ENCODE peak calls at places on chromosomes 5 and 9, in six cellular contexts. One of them, this sample, is unnamed.
A peak's percentile ranks its signal among the peaks of the same experiment; 100 is the strongest.

GRCh38 chr5:60634054-60634453 is 65.9 kb downstream of the DEPDC1B start:
- DNase-seq in D721Med: no peak
- DNase-seq in HCT116: no peak
- DNase-seq in stromal cell of bone marrow: no peak
- DNase-seq in neuronal stem cell: no peak
- DNase-seq in CD8-positive, alpha-beta memory T cell: no peak
- DNase-seq in this sample: no peak

GRCh38 chr9:82117025-82117424 is 128.5 kb downstream of the SPATA31D1 start:
- DNase-seq in D721Med: no peak
- DNase-seq in HCT116: no peak
- DNase-seq in stromal cell of bone marrow: no peak
- DNase-seq in neuronal stem cell: no peak
- DNase-seq in CD8-positive, alpha-beta memory T cell: no peak
- DNase-seq in this sample: peak; percentile 14

GRCh38 chr5:131679911-131680310 is 44.9 kb upstream of the RAPGEF6 start:
- DNase-seq in D721Med: no peak
- DNase-seq in HCT116: no peak
- DNase-seq in stromal cell of bone marrow: peak; percentile 61
- DNase-seq in neuronal stem cell: no peak
- DNase-seq in CD8-positive, alpha-beta memory T cell: no peak
- DNase-seq in this sample: no peak

GRCh38 chr5:56725709-56726108 is 89.6 kb upstream of the MAP3K1 start:
- DNase-seq in D721Med: no peak
- DNase-seq in HCT116: no peak
- DNase-seq in stromal cell of bone marrow: no peak
- DNase-seq in neuronal stem cell: no peak
- DNase-seq in CD8-positive, alpha-beta memory T cell: no peak
- DNase-seq in this sample: no peak

GRCh38 chr5:36658016-36658415 is 51.6 kb downstream of the SLC1A3 start:
- DNase-seq in D721Med: no peak
- DNase-seq in HCT116: no peak
- DNase-seq in stromal cell of bone marrow: no peak
- DNase-seq in neuronal stem cell: no peak
- DNase-seq in CD8-positive, alpha-beta memory T cell: no peak
- DNase-seq in this sample: no peak

GRCh38 chr5:73150872-73151271 is 22.1 kb upstream of the TMEM174 start:
- DNase-seq in D721Med: no peak
- DNase-seq in HCT116: no peak
- DNase-seq in stromal cell of bone marrow: no peak
- DNase-seq in neuronal stem cell: no peak
- DNase-seq in CD8-positive, alpha-beta memory T cell: no peak
- DNase-seq in this sample: no peak

GRCh38 chr9:125538092-125538473 is 168.9 kb downstream of the MAPKAP1 start:
- DNase-seq in D721Med: no peak
- DNase-seq in HCT116: peak; percentile 74
- DNase-seq in stromal cell of bone marrow: peak; percentile 86
- DNase-seq in neuronal stem cell: no peak
- DNase-seq in CD8-positive, alpha-beta memory T cell: no peak
- DNase-seq in this sample: peak; percentile 86

GRCh38 chr9:110129460-110129859 is 78.5 kb downstream of the C9orf152 start:
- DNase-seq in D721Med: no peak
- DNase-seq in HCT116: no peak
- DNase-seq in stromal cell of bone marrow: no peak
- DNase-seq in neuronal stem cell: no peak
- DNase-seq in CD8-positive, alpha-beta memory T cell: no peak
- DNase-seq in this sample: no peak

GRCh38 chr9:6938447-6938846 is 180.7 kb downstream of the KDM4C start:
- DNase-seq in D721Med: no peak
- DNase-seq in HCT116: no peak
- DNase-seq in stromal cell of bone marrow: peak; percentile 91
- DNase-seq in neuronal stem cell: no peak
- DNase-seq in CD8-positive, alpha-beta memory T cell: no peak
- DNase-seq in this sample: no peak

GRCh38 chr9:127523312-127523851 is 72.1 kb downstream of the LRSAM1 start:
- DNase-seq in D721Med: no peak
- DNase-seq in HCT116: peak; percentile 50
- DNase-seq in stromal cell of bone marrow: no peak
- DNase-seq in neuronal stem cell: no peak
- DNase-seq in CD8-positive, alpha-beta memory T cell: no peak
- DNase-seq in this sample: no peak

GRCh38 chr9:130770679-130771442 is 64.2 kb upstream of the ABL1 start:
- DNase-seq in D721Med: no peak
- DNase-seq in HCT116: peak; percentile 43
- DNase-seq in stromal cell of bone marrow: peak; percentile 49
- DNase-seq in neuronal stem cell: peak; percentile 39
- DNase-seq in CD8-positive, alpha-beta memory T cell: peak; percentile 19
- DNase-seq in this sample: peak; percentile 56

GRCh38 chr9:107721705-107722245 is 232.2 kb upstream of the KLF4 start:
- DNase-seq in D721Med: no peak
- DNase-seq in HCT116: no peak
- DNase-seq in stromal cell of bone marrow: no peak
- DNase-seq in neuronal stem cell: no peak
- DNase-seq in CD8-positive, alpha-beta memory T cell: no peak
- DNase-seq in this sample: no peak

GRCh38 chr9:100196215-100196614 is 97.2 kb downstream of the INVS start:
- DNase-seq in D721Med: no peak
- DNase-seq in HCT116: no peak
- DNase-seq in stromal cell of bone marrow: no peak
- DNase-seq in neuronal stem cell: no peak
- DNase-seq in CD8-positive, alpha-beta memory T cell: no peak
- DNase-seq in this sample: no peak

GRCh38 chr5:14777932-14778788 is 93.4 kb downstream of the ANKH start:
- DNase-seq in D721Med: no peak
- DNase-seq in HCT116: no peak
- DNase-seq in stromal cell of bone marrow: no peak
- DNase-seq in neuronal stem cell: no peak
- DNase-seq in CD8-positive, alpha-beta memory T cell: no peak
- DNase-seq in this sample: no peak

GRCh38 chr5:157607371-157608161 is 32.0 kb upstream of the ADAM19 start:
- DNase-seq in D721Med: no peak
- DNase-seq in HCT116: peak; percentile 73
- DNase-seq in stromal cell of bone marrow: no peak
- DNase-seq in neuronal stem cell: no peak
- DNase-seq in CD8-positive, alpha-beta memory T cell: no peak
- DNase-seq in this sample: peak; percentile 54

GRCh38 chr9:105331755-105332154 is 87.3 kb downstream of the SLC44A1 start:
- DNase-seq in D721Med: no peak
- DNase-seq in HCT116: no peak
- DNase-seq in stromal cell of bone marrow: no peak
- DNase-seq in neuronal stem cell: no peak
- DNase-seq in CD8-positive, alpha-beta memory T cell: no peak
- DNase-seq in this sample: no peak

GRCh38 chr5:44949687-44950086 is 140.9 kb downstream of the MRPS30 start:
- DNase-seq in D721Med: no peak
- DNase-seq in HCT116: no peak
- DNase-seq in stromal cell of bone marrow: no peak
- DNase-seq in neuronal stem cell: no peak
- DNase-seq in CD8-positive, alpha-beta memory T cell: no peak
- DNase-seq in this sample: no peak

GRCh38 chr5:75368391-75368790 is 31.4 kb downstream of the HMGCR start:
- DNase-seq in D721Med: no peak
- DNase-seq in HCT116: no peak
- DNase-seq in stromal cell of bone marrow: peak; percentile 15
- DNase-seq in neuronal stem cell: no peak
- DNase-seq in CD8-positive, alpha-beta memory T cell: no peak
- DNase-seq in this sample: peak; percentile 76

GRCh38 chr5:14359069-14360043 is 216.2 kb downstream of the TRIO start:
- DNase-seq in D721Med: no peak
- DNase-seq in HCT116: no peak
- DNase-seq in stromal cell of bone marrow: no peak
- DNase-seq in neuronal stem cell: no peak
- DNase-seq in CD8-positive, alpha-beta memory T cell: no peak
- DNase-seq in this sample: no peak

GRCh38 chr5:168579987-168580508 is 880 bp upstream of the PANK3 start:
- DNase-seq in D721Med: no peak
- DNase-seq in HCT116: no peak
- DNase-seq in stromal cell of bone marrow: no peak
- DNase-seq in neuronal stem cell: no peak
- DNase-seq in CD8-positive, alpha-beta memory T cell: no peak
- DNase-seq in this sample: no peak